ENCODE peak calls at places on chromosome 1, in four cellular contexts. T is T-helper 9 cell, G is left ventricle myocardium inferior, Y is NCI-H510A treated with DMSO at 0.1 percent for 48 hours. J is an unnamed sample.

GRCh38 chr1:225973158-225973557 is 26.0 kb downstream of the SDE2 start:
- DNase-seq in T (no peak), G (no peak), Y (peak), J (no peak)

GRCh38 chr1:82219841-82220240 is 419.1 kb downstream of the ADGRL2 start:
- DNase-seq in T (no peak), G (no peak), Y (no peak), J (no peak)

GRCh38 chr1:231162970-231163830 is 1.3 kb downstream of the TRIM67 start:
- DNase-seq in T (no peak), G (no peak), Y (no peak), J (no peak)

GRCh38 chr1:168365719-168366474 is 85.2 kb downstream of the TBX19 start:
- DNase-seq in T (no peak), G (no peak), Y (no peak), J (no peak)

GRCh38 chr1:204331847-204332487 is 27.8 kb downstream of the PLEKHA6 start:
- DNase-seq in T (no peak), G (no peak), Y (peak), J (no peak)

GRCh38 chr1:196278816-196279215 is 329.4 kb downstream of the KCNT2 start:
- DNase-seq in T (no peak), G (no peak), Y (no peak), J (no peak)

GRCh38 chr1:218584418-218585155 is 239.5 kb downstream of the TGFB2 start:
- DNase-seq in T (no peak), G (no peak), Y (no peak), J (no peak)

GRCh38 chr1:24984800-24985552 is 54.9 kb upstream of the RUNX3 start:
- DNase-seq in T (peak), G (no peak), Y (no peak), J (no peak)

GRCh38 chr1:22064751-22065402 is 12.4 kb downstream of the CDC42 start:
- DNase-seq in T (no peak), G (no peak), Y (no peak), J (no peak)

GRCh38 chr1:198935371-198935921 is 296.6 kb downstream of the PTPRC start:
- DNase-seq in T (peak), G (peak), Y (peak), J (peak)

GRCh38 chr1:172745014-172745413 is 86.1 kb downstream of the FASLG start:
- DNase-seq in T (no peak), G (no peak), Y (peak), J (no peak)

GRCh38 chr1:235131961-235132360 is 3.3 kb upstream of the TOMM20 start:
- DNase-seq in T (no peak), G (no peak), Y (no peak), J (no peak)

J was measured in T-helper 17 cell.